ENCODE peak calls at places on chromosomes 11 and 22, in six cellular contexts. R, W, Z, E, V and K are unnamed samples.

GRCh38 chr11:114262681-114263509 is 33.3 kb upstream of the NNMT start:
- DNase-seq in R (peak; percentile 54), W (no peak), Z (no peak), E (no peak), V (peak; percentile 26), K (no peak)

GRCh38 chr11:65423516-65424199 is 1.1 kb downstream of the NEAT1 start:
- DNase-seq in R (peak; percentile 32), W (peak; percentile 27), Z (no peak), E (peak; percentile 63), V (no peak), K (peak; percentile 66)

GRCh38 chr11:20363149-20363499 is 390 bp upstream of the HTATIP2 start:
- DNase-seq in R (no peak), W (no peak), Z (no peak), E (no peak), V (no peak), K (no peak)

GRCh38 chr22:27654536-27655445 is 146.8 kb downstream of the MN1 start:
- DNase-seq in R (peak; percentile 2), W (no peak), Z (no peak), E (no peak), V (no peak), K (peak; percentile 54)

GRCh38 chr11:72234920-72235319 is 9.1 kb downstream of the PHOX2A start:
- DNase-seq in R (no peak), W (no peak), Z (no peak), E (no peak), V (no peak), K (no peak)

GRCh38 chr11:1628506-1629325 is 859 bp upstream of the KRTAP5-5 start:
- DNase-seq in R (peak; percentile 9), W (peak; percentile 60), Z (no peak), E (no peak), V (no peak), K (peak; percentile 75)

GRCh38 chr11:22169833-22170232 is 23.1 kb upstream of the ANO5 start:
- DNase-seq in R (peak; percentile 0), W (no peak), Z (no peak), E (no peak), V (no peak), K (no peak)

GRCh38 chr11:123475478-123475877 is 45.4 kb downstream of the GRAMD1B start:
- DNase-seq in R (peak; percentile 57), W (no peak), Z (no peak), E (no peak), V (no peak), K (no peak)

GRCh38 chr11:83132191-83132590 is 24.7 kb upstream of the PCF11 start:
- DNase-seq in R (no peak), W (no peak), Z (no peak), E (no peak), V (no peak), K (no peak)

GRCh38 chr11:101487775-101488174 is 96.0 kb downstream of the TRPC6 start:
- DNase-seq in R (peak; percentile 79), W (no peak), Z (no peak), E (no peak), V (no peak), K (no peak)

GRCh38 chr11:134098566-134099184 is 29.8 kb downstream of the JAM3 start:
- DNase-seq in R (no peak), W (no peak), Z (no peak), E (no peak), V (peak; percentile 27), K (no peak)

GRCh38 chr11:103055174-103055890 is 36.6 kb downstream of the DCUN1D5 start:
- DNase-seq in R (peak; percentile 65), W (no peak), Z (no peak), E (no peak), V (peak; percentile 26), K (no peak)

GRCh38 chr11:75035911-75036536 is 47.3 kb downstream of the NEU3 start:
- DNase-seq in R (no peak), W (no peak), Z (no peak), E (no peak), V (peak; percentile 73), K (no peak)

GRCh38 chr11:115581871-115582639 is 77.8 kb upstream of the CADM1 start:
- DNase-seq in R (peak; percentile 5), W (no peak), Z (no peak), E (no peak), V (no peak), K (no peak)

GRCh38 chr22:28002863-28003565 is 84.0 kb upstream of the PITPNB start:
- DNase-seq in R (no peak), W (no peak), Z (no peak), E (no peak), V (no peak), K (no peak)

GRCh38 chr11:78651923-78652602 is 77.4 kb upstream of the NARS2 start:
- DNase-seq in R (no peak), W (no peak), Z (no peak), E (no peak), V (no peak), K (no peak)

GRCh38 chr11:88280673-88281316 is 56.7 kb downstream of the CTSC start:
- DNase-seq in R (no peak), W (no peak), Z (no peak), E (no peak), V (no peak), K (no peak)

GRCh38 chr11:2898366-2899079 is 12.9 kb upstream of the CDKN1C start:
- DNase-seq in R (peak; percentile 94), W (peak; percentile 68), Z (no peak), E (peak; percentile 80), V (no peak), K (peak; percentile 84)

GRCh38 chr11:65865550-65866172 is 5.4 kb downstream of the MUS81 start:
- DNase-seq in R (no peak), W (no peak), Z (peak; percentile 18), E (no peak), V (no peak), K (no peak)

GRCh38 chr11:113249491-113249763 is 65.0 kb upstream of the TTC12 start:
- DNase-seq in R (no peak), W (no peak), Z (no peak), E (no peak), V (no peak), K (no peak)

GRCh38 chr22:48256776-48257689 is 1494.6 kb downstream of the TBC1D22A start:
- DNase-seq in R (no peak), W (no peak), Z (no peak), E (no peak), V (no peak), K (no peak)

GRCh38 chr11:114448749-114449484 is 9.7 kb downstream of the REXO2 start:
- DNase-seq in R (peak; percentile 54), W (no peak), Z (no peak), E (no peak), V (no peak), K (no peak)

GRCh38 chr11:125425601-125426000 is 70.5 kb downstream of the FEZ1 start:
- DNase-seq in R (no peak), W (peak; percentile 82), Z (peak; percentile 61), E (no peak), V (no peak), K (no peak)

GRCh38 chr11:44319170-44319551 is 9.2 kb upstream of the ALX4 start:
- DNase-seq in R (no peak), W (no peak), Z (no peak), E (no peak), V (no peak), K (no peak)
- H3K27me3 ChIP-seq in R (peaks cover 94% of the 10 kb centered on the region), W (peaks cover 98% of the 10 kb centered on the region), Z (peaks cover 19% of the 10 kb centered on the region), E (no peaks in the 10 kb centered on the region), V (peaks cover 45% of the 10 kb centered on the region), K (peaks cover 71% of the 10 kb centered on the region)

GRCh38 chr11:63673579-63673978 is 2.4 kb upstream of the ATL3 start:
- DNase-seq in R (peak; percentile 31), W (no peak), Z (no peak), E (no peak), V (no peak), K (no peak)

GRCh38 chr11:63672934-63673539 is 1.9 kb upstream of the ATL3 start:
- DNase-seq in R (no peak), W (no peak), Z (no peak), E (no peak), V (no peak), K (no peak)

GRCh38 chr11:63670738-63671321 is 346 bp downstream of the ATL3 start:
- DNase-seq in R (no peak), W (peak; percentile 66), Z (peak; percentile 61), E (peak; percentile 74), V (no peak), K (peak; percentile 54)

GRCh38 chr11:63671322-63672155 is at the start of gene ATL3:
- DNase-seq in R (peak; percentile 93), W (peak; percentile 98), Z (peak; percentile 98), E (peak; percentile 98), V (peak; percentile 93), K (peak; percentile 99)

GRCh38 chr11:63672156-63672463 is 934 bp upstream of the ATL3 start:
- DNase-seq in R (no peak), W (no peak), Z (no peak), E (no peak), V (no peak), K (no peak)
- H3K4me1 ChIP-seq in R (peaks cover 13% of the 10 kb centered on the region), W (peaks cover 13% of the 10 kb centered on the region), Z (peaks cover 20% of the 10 kb centered on the region), E (peaks cover 14% of the 10 kb centered on the region), V (peaks cover 25% of the 10 kb centered on the region), K (peaks cover 7% of the 10 kb centered on the region)

DNA sequence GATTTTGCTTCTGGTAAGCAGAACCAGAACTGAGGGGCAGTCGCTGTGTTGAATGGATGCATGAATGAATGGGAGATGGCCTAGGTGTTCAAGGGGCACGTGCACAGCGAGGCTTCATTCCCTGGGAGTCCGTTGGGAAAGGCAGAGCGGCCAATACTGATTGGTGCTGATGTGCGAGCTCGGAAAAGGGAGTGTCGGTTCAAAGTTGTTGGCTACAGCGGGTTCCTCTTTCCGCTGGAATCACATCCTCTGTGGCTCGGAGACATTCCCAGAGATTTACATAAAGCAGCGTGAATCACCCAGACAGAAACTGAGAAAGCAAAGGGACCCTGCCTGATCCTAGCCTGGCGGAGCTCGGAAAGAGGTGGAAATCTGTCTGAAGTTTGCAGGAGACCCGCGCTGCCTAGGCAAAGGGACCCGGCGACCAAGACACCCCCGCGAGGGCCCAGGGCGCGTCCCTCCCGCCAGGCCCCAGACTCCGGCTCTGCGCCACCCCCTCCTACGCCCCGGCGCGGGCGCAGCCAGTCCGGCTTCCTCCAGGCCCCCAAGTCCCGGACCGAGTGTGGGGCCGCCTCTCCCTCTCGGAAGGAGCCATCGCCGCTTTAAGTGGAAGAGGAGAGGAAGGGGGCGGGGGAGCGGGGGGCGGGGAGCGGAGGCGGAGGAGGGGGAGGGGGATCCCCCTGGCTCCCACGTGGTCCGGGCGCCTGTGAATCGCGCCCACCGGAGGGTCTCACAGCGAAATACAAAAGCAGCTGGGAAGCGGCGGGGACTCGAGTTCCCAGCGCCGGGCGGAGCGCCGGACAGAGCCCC is at the start of gene FJX1:
- DNase-seq in R (peak; percentile 95), W (peak; percentile 69), Z (peak; percentile 69), E (peak; percentile 57), V (no peak), K (no peak)
- TF ChIP-seq POLR2A in R (peak; percentile 79), W (peak; percentile 35), Z (no peak), E (no peak), V (peak; percentile 4), K (no peak)

DNA sequence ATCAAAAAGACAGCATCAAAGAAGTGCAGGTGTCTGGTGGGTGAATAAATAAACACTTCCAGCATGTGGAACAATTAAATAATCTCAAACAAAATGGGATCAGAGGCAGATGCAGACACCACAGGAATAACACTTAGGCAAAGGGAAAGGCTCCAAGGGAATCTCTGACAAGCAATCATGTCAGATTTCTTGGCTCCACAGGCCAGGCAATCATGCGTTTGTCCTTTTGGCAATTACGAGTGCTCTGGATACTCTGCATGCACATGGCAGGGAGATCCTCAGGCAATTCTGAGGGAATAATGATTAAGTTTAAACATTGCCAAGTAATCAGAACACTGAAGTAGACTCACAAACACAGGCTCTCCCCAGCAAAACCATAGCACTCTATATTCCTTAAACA is 403.4 kb upstream of the LUZP2 start:
- DNase-seq in R (no peak), W (no peak), Z (no peak), E (no peak), V (no peak), K (no peak)
- H3K27me3 ChIP-seq in R (no peaks in the 10 kb centered on the region), W (no peaks in the 10 kb centered on the region), Z (no peaks in the 10 kb centered on the region), E (no peaks in the 10 kb centered on the region), V (no peaks in the 10 kb centered on the region), K (no peaks in the 10 kb centered on the region)

GRCh38 chr11:130114726-130115125 is 44.9 kb upstream of the ST14 start:
- DNase-seq in R (no peak), W (no peak), Z (no peak), E (no peak), V (no peak), K (no peak)
- H3K4me1 ChIP-seq in R (no peaks in the 10 kb centered on the region), W (no peaks in the 10 kb centered on the region), Z (no peaks in the 10 kb centered on the region), E (peaks cover 46% of the 10 kb centered on the region), V (no peaks in the 10 kb centered on the region), K (no peaks in the 10 kb centered on the region)